ENCODE peak calls at places on chromosomes 3 and 15, in eight cellular contexts. One of them, this sample, is unnamed.

GRCh38 chr3:160613661-160614060 is 48.3 kb upstream of the KPNA4 start:
- DNase-seq in NB4: no peak
- DNase-seq in HCT116: no peak
- DNase-seq in endothelial cell of umbilical vein: no peak
- DNase-seq in GM12878: no peak
- DNase-seq in K562: no peak
- DNase-seq in H1: no peak
- DNase-seq in A549: no peak
- DNase-seq in this sample: no peak

GRCh38 chr15:95018888-95019545 is 787.7 kb downstream of the MCTP2 start:
- DNase-seq in endothelial cell of umbilical vein: peak
- DNase-seq in HCT116: no peak
- DNase-seq in GM12878: no peak
- DNase-seq in H1: no peak
- DNase-seq in NB4: peak
- DNase-seq in A549: no peak
- DNase-seq in K562: peak
- DNase-seq in this sample: no peak

GRCh38 chr3:73259841-73260240 is 198.4 kb downstream of the EBLN2 start:
- DNase-seq in H1: no peak
- DNase-seq in endothelial cell of umbilical vein: no peak
- DNase-seq in NB4: no peak
- DNase-seq in GM12878: no peak
- DNase-seq in K562: no peak
- DNase-seq in HCT116: no peak
- DNase-seq in A549: no peak
- DNase-seq in this sample: no peak

GRCh38 chr3:24338409-24338808 is 156.2 kb downstream of the THRB start:
- DNase-seq in NB4: no peak
- DNase-seq in K562: no peak
- DNase-seq in endothelial cell of umbilical vein: no peak
- DNase-seq in H1: no peak
- DNase-seq in GM12878: no peak
- DNase-seq in HCT116: no peak
- DNase-seq in A549: no peak
- DNase-seq in this sample: no peak

GRCh38 chr3:66376568-66376967 is 124.3 kb downstream of the LRIG1 start:
- DNase-seq in H1: no peak
- DNase-seq in K562: peak
- DNase-seq in GM12878: no peak
- DNase-seq in HCT116: peak
- DNase-seq in A549: peak
- DNase-seq in NB4: no peak
- DNase-seq in endothelial cell of umbilical vein: peak
- DNase-seq in this sample: no peak

GRCh38 chr15:60480149-60480548 is 1.2 kb upstream of the ICE2 start:
- DNase-seq in HCT116: no peak
- DNase-seq in K562: no peak
- DNase-seq in NB4: peak
- DNase-seq in H1: no peak
- DNase-seq in A549: no peak
- DNase-seq in endothelial cell of umbilical vein: no peak
- DNase-seq in GM12878: peak
- DNase-seq in this sample: no peak

GRCh38 chr15:100438570-100438969 is 90.2 kb downstream of the CERS3 start:
- DNase-seq in NB4: peak
- DNase-seq in H1: no peak
- DNase-seq in endothelial cell of umbilical vein: no peak
- DNase-seq in K562: peak
- DNase-seq in A549: no peak
- DNase-seq in HCT116: no peak
- DNase-seq in GM12878: peak
- DNase-seq in this sample: no peak

GRCh38 chr3:191441687-191442086 is 19.3 kb upstream of the PYDC2 start:
- DNase-seq in K562: no peak
- DNase-seq in HCT116: no peak
- DNase-seq in A549: no peak
- DNase-seq in H1: no peak
- DNase-seq in GM12878: no peak
- DNase-seq in NB4: no peak
- DNase-seq in endothelial cell of umbilical vein: no peak
- DNase-seq in this sample: no peak

GRCh38 chr15:101068961-101069734 is 150.0 kb downstream of the LRRK1 start:
- DNase-seq in A549: no peak
- DNase-seq in GM12878: no peak
- DNase-seq in NB4: no peak
- DNase-seq in endothelial cell of umbilical vein: peak
- DNase-seq in K562: no peak
- DNase-seq in HCT116: no peak
- DNase-seq in H1: peak
- DNase-seq in this sample: peak

GRCh38 chr3:102078864-102079808 is 229.8 kb downstream of the NFKBIZ start:
- DNase-seq in endothelial cell of umbilical vein: peak
- DNase-seq in GM12878: no peak
- DNase-seq in HCT116: no peak
- DNase-seq in K562: no peak
- DNase-seq in NB4: no peak
- DNase-seq in A549: no peak
- DNase-seq in H1: no peak
- DNase-seq in this sample: peak

GRCh38 chr3:17479681-17480405 is 262.6 kb downstream of the TBC1D5 start:
- DNase-seq in HCT116: no peak
- DNase-seq in GM12878: no peak
- DNase-seq in H1: no peak
- DNase-seq in NB4: no peak
- DNase-seq in endothelial cell of umbilical vein: no peak
- DNase-seq in A549: no peak
- DNase-seq in K562: no peak
- DNase-seq in this sample: no peak

GRCh38 chr15:101441706-101442105 is 47.8 kb downstream of the PCSK6 start:
- DNase-seq in NB4: no peak
- DNase-seq in endothelial cell of umbilical vein: no peak
- DNase-seq in K562: no peak
- DNase-seq in HCT116: no peak
- DNase-seq in GM12878: no peak
- DNase-seq in H1: no peak
- DNase-seq in A549: no peak
- DNase-seq in this sample: no peak

GRCh38 chr3:53254190-53254809 is 1.5 kb downstream of the TKT start:
- DNase-seq in H1: no peak
- DNase-seq in A549: no peak
- DNase-seq in K562: peak
- DNase-seq in HCT116: no peak
- DNase-seq in endothelial cell of umbilical vein: peak
- DNase-seq in GM12878: no peak
- DNase-seq in NB4: peak
- DNase-seq in this sample: no peak

GRCh38 chr3:53554559-53555511 is 60.4 kb downstream of the CACNA1D start:
- DNase-seq in HCT116: no peak
- DNase-seq in A549: no peak
- DNase-seq in GM12878: peak
- DNase-seq in H1: no peak
- DNase-seq in endothelial cell of umbilical vein: no peak
- DNase-seq in K562: no peak
- DNase-seq in NB4: no peak
- DNase-seq in this sample: no peak

GRCh38 chr3:141972394-141972793 is 96.0 kb downstream of the ATP1B3 start:
- DNase-seq in K562: peak
- DNase-seq in GM12878: no peak
- DNase-seq in A549: no peak
- DNase-seq in endothelial cell of umbilical vein: no peak
- DNase-seq in NB4: no peak
- DNase-seq in HCT116: no peak
- DNase-seq in H1: no peak
- DNase-seq in this sample: no peak

GRCh38 chr15:61753018-61753710 is 307.1 kb downstream of the VPS13C start:
- DNase-seq in HCT116: no peak
- DNase-seq in GM12878: no peak
- DNase-seq in H1: no peak
- DNase-seq in K562: no peak
- DNase-seq in endothelial cell of umbilical vein: no peak
- DNase-seq in A549: no peak
- DNase-seq in NB4: no peak
- DNase-seq in this sample: no peak

DNA sequence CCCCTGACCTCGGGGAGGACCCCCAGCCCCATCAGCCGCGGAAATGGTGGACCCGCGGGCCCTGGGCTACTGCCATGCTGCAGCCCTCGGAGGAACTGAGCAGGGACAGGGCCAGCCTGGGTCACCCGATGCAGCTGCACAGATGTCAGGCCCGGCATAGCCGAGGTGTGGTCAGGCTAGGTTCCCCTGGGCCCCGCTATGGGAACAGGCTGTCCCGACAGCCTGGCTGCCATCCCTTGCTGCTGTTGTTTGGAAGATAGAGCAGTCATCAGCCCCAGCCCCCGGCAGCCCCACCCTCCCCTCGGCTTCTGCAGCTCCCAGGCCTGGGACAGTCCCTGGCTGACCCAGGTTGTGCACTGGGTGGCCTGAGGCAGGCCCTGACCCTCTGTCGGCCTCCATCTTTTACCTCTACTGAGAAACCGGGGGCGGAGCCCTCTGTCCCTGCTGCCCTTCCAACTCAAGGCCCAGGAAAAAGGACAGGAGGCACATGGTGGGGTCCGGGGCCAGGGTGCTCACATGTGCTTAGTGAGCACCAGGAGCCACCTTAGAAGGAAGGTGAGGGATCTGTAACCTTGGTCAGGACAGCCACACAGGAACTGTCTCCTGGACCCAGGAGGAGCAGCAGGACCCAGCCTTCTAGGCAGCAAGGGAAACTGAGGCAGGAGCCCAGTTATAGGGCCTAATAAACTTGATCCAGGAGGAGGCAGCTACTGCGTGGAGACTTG is 31.5 kb upstream of the FBLN2 start:
- DNase-seq in endothelial cell of umbilical vein: no peak
- DNase-seq in H1: no peak
- DNase-seq in A549: no peak
- DNase-seq in HCT116: no peak
- DNase-seq in K562: no peak
- DNase-seq in GM12878: no peak
- DNase-seq in NB4: no peak
- DNase-seq in this sample: no peak
- TF ChIP-seq MAX in endothelial cell of umbilical vein: no peak
- TF ChIP-seq MAX in H1: no peak
- TF ChIP-seq MAX in A549: no peak
- TF ChIP-seq MAX in HCT116: no peak
- TF ChIP-seq MAX in K562: no peak
- TF ChIP-seq MAX in GM12878: no peak
- TF ChIP-seq MAX in NB4: no peak
- TF ChIP-seq MAX in this sample: no peak

DNA sequence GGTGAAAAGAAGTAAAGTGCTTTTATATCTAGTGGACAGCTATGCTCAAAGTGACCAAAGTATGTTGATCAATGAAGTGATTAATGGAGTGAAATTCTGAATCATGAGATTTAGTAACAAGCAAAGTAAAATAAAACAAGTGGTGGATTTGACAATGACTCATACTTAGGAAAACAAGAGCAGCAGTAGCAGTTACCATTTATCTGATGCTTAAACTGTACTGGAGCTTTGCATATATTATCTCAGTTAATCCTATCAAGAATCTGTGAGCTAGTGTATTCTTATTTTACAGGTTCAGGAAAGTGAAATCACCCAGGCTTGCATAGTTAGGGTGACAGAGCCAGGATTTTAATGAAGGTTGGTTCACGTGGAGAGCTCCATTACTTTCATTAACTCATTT is 50.6 kb upstream of the SPATA16 start:
- DNase-seq in K562: no peak
- DNase-seq in H1: no peak
- DNase-seq in NB4: no peak
- DNase-seq in HCT116: no peak
- DNase-seq in endothelial cell of umbilical vein: peak
- DNase-seq in A549: no peak
- DNase-seq in GM12878: no peak
- DNase-seq in this sample: no peak
- TF ChIP-seq MAX in K562: no peak
- TF ChIP-seq MAX in H1: no peak
- TF ChIP-seq MAX in NB4: no peak
- TF ChIP-seq MAX in HCT116: no peak
- TF ChIP-seq MAX in endothelial cell of umbilical vein: no peak
- TF ChIP-seq MAX in A549: no peak
- TF ChIP-seq MAX in GM12878: no peak
- TF ChIP-seq MAX in this sample: no peak

GRCh38 chr3:9123849-9124248 is 125.6 kb downstream of the SRGAP3 start:
- DNase-seq in HCT116: no peak
- DNase-seq in GM12878: no peak
- DNase-seq in H1: no peak
- DNase-seq in NB4: no peak
- DNase-seq in A549: no peak
- DNase-seq in K562: no peak
- DNase-seq in endothelial cell of umbilical vein: no peak
- DNase-seq in this sample: no peak

GRCh38 chr3:9121366-9121765 is 128.1 kb downstream of the SRGAP3 start:
- DNase-seq in NB4: no peak
- DNase-seq in A549: no peak
- DNase-seq in HCT116: no peak
- DNase-seq in endothelial cell of umbilical vein: no peak
- DNase-seq in H1: no peak
- DNase-seq in K562: no peak
- DNase-seq in GM12878: no peak
- DNase-seq in this sample: no peak

GRCh38 chr3:9125278-9125951 is 124.0 kb downstream of the SRGAP3 start:
- DNase-seq in NB4: no peak
- DNase-seq in endothelial cell of umbilical vein: no peak
- DNase-seq in GM12878: no peak
- DNase-seq in HCT116: no peak
- DNase-seq in H1: no peak
- DNase-seq in K562: no peak
- DNase-seq in A549: no peak
- DNase-seq in this sample: no peak

GRCh38 chr3:9124725-9125124 is 124.7 kb downstream of the SRGAP3 start:
- DNase-seq in H1: no peak
- DNase-seq in A549: no peak
- DNase-seq in NB4: no peak
- DNase-seq in HCT116: no peak
- DNase-seq in GM12878: no peak
- DNase-seq in K562: no peak
- DNase-seq in endothelial cell of umbilical vein: no peak
- DNase-seq in this sample: no peak

GRCh38 chr3:9122732-9123364 is 126.6 kb downstream of the SRGAP3 start:
- DNase-seq in GM12878: no peak
- DNase-seq in endothelial cell of umbilical vein: no peak
- DNase-seq in NB4: no peak
- DNase-seq in A549: no peak
- DNase-seq in HCT116: no peak
- DNase-seq in K562: no peak
- DNase-seq in H1: no peak
- DNase-seq in this sample: no peak
- TF ChIP-seq MAX in GM12878: no peak
- TF ChIP-seq MAX in endothelial cell of umbilical vein: no peak
- TF ChIP-seq MAX in NB4: no peak
- TF ChIP-seq MAX in A549: no peak
- TF ChIP-seq MAX in HCT116: no peak
- TF ChIP-seq MAX in K562: no peak
- TF ChIP-seq MAX in H1: no peak
- TF ChIP-seq MAX in this sample: no peak

DNA sequence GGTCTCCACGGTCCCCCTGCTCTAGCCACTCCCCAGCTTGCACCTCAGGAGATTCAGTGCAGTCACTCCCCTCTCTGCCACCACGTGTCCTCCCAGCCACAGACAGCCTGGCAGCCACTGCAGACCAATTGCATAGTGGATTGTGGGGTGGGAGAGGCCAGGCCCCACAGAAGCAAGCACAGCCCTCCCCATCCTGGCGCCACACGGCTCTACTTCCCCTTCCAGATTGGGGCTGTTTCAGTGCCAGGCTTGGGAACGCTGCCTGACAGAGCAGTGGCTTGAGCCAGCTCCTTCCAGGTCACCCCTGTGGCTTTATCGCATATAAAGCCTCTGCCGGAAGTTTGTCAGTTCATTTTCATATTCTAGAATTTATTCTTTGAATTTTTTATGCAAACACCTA is 90.7 kb downstream of the TMEM266 start:
- DNase-seq in HCT116: no peak
- DNase-seq in K562: no peak
- DNase-seq in GM12878: no peak
- DNase-seq in endothelial cell of umbilical vein: no peak
- DNase-seq in NB4: peak
- DNase-seq in A549: no peak
- DNase-seq in H1: no peak
- DNase-seq in this sample: no peak
- TF ChIP-seq MAX in HCT116: no peak
- TF ChIP-seq MAX in K562: no peak
- TF ChIP-seq MAX in GM12878: no peak
- TF ChIP-seq MAX in endothelial cell of umbilical vein: no peak
- TF ChIP-seq MAX in NB4: peak
- TF ChIP-seq MAX in A549: no peak
- TF ChIP-seq MAX in H1: no peak
- TF ChIP-seq MAX in this sample: no peak

This sample was measured in WTC11.